ENCODE peak calls at places on chromosomes 4 and X, in four cellular contexts. O is epithelial cell of esophagus, K is endodermal cell, U is adipocyte. R is an unnamed sample.

GRCh38 chrX:36867143-36867542 is 141.0 kb upstream of the FAM47C start:
- DNase-seq in O (peak; percentile 29), K (no peak), U (peak; percentile 67), R (no peak)

GRCh38 chrX:50747471-50747900 is 66.5 kb downstream of the SHROOM4 start:
- DNase-seq in O (peak; percentile 37), K (peak; percentile 61), U (peak; percentile 61), R (no peak)

GRCh38 chr4:36281384-36282106 is at the start of gene DTHD1:
- DNase-seq in O (peak; percentile 93), K (no peak), U (no peak), R (no peak)

GRCh38 chr4:74109894-74110605 is 11.1 kb upstream of the CXCL2 start:
- DNase-seq in O (peak; percentile 88), K (no peak), U (peak; percentile 75), R (peak; percentile 95)

GRCh38 chrX:10199212-10199611 is 42.4 kb downstream of the CLCN4 start:
- DNase-seq in O (peak; percentile 10), K (no peak), U (no peak), R (no peak)

GRCh38 chr4:163164591-163164990 is 2.1 kb downstream of the NAF1 start:
- DNase-seq in O (peak; percentile 85), K (no peak), U (peak; percentile 25), R (no peak)

GRCh38 chr4:20288846-20289512 is 37.3 kb downstream of the SLIT2 start:
- DNase-seq in O (peak; percentile 74), K (no peak), U (no peak), R (no peak)

GRCh38 chrX:154444001-154444754 is at the start of gene FAM50A:
- DNase-seq in O (peak; percentile 40), K (peak; percentile 75), U (peak; percentile 89), R (no peak)

GRCh38 chrX:15301924-15302323 is 13.5 kb downstream of the ASB11 start:
- DNase-seq in O (peak; percentile 54), K (peak; percentile 46), U (peak; percentile 30), R (peak; percentile 13)

GRCh38 chr4:184745747-184746531 is 12.0 kb upstream of the CENPU start:
- DNase-seq in O (peak; percentile 81), K (peak; percentile 87), U (peak; percentile 94), R (no peak)

GRCh38 chr4:90030953-90031352 is 96.2 kb upstream of the CCSER1 start:
- DNase-seq in O (peak; percentile 40), K (peak; percentile 57), U (no peak), R (no peak)

GRCh38 chr4:5611656-5612187 is 96.6 kb downstream of the EVC2 start:
- DNase-seq in O (no peak), K (no peak), U (peak; percentile 65), R (no peak)

GRCh38 chr4:112747035-112747434 is 110.1 kb downstream of the LARP7 start:
- DNase-seq in O (peak; percentile 11), K (peak; percentile 59), U (no peak), R (no peak)

GRCh38 chrX:109952985-109953905 is 49.7 kb upstream of the TMEM164 start:
- DNase-seq in O (no peak), K (no peak), U (no peak), R (no peak)

GRCh38 chr4:94758141-94758699 is 465 bp downstream of the BMPR1B start:
- DNase-seq in O (peak; percentile 63), K (peak; percentile 89), U (peak; percentile 72), R (no peak)

GRCh38 chrX:109679820-109680219 is 53.2 kb downstream of the ACSL4 start:
- DNase-seq in O (no peak), K (no peak), U (no peak), R (no peak)

GRCh38 chr4:174425669-174426068 is 96.6 kb downstream of the HPGD start:
- DNase-seq in O (no peak), K (no peak), U (no peak), R (no peak)

GRCh38 chrX:154486396-154487207 is at the start of gene UBL4A:
- DNase-seq in O (peak; percentile 74), K (peak; percentile 75), U (peak; percentile 65), R (peak; percentile 4)

GRCh38 chrX:31266172-31267076 is 194.6 kb upstream of the FTHL17 start:
- DNase-seq in O (peak; percentile 53), K (peak; percentile 79), U (peak; percentile 69), R (no peak)

GRCh38 chrX:136684120-136684519 is 36.2 kb downstream of the CD40LG start:
- DNase-seq in O (no peak), K (no peak), U (no peak), R (no peak)

GRCh38 chr4:173522160-173522873 is 7.7 kb downstream of the HAND2 start:
- DNase-seq in O (peak; percentile 36), K (peak; percentile 85), U (peak; percentile 98), R (peak; percentile 81)

GRCh38 chr4:7018281-7018680 is 24.9 kb upstream of the TADA2B start:
- DNase-seq in O (no peak), K (no peak), U (no peak), R (no peak)

GRCh38 chrX:14064632-14065432 is 35.1 kb upstream of the GEMIN8 start:
- DNase-seq in O (peak; percentile 47), K (no peak), U (no peak), R (no peak)

GRCh38 chr4:72391281-72391680 is 177.7 kb downstream of the ADAMTS3 start:
- DNase-seq in O (no peak), K (no peak), U (no peak), R (no peak)

GRCh38 chr4:140976768-140977167 is 156.5 kb downstream of the RNF150 start:
- DNase-seq in O (no peak), K (no peak), U (no peak), R (no peak)

GRCh38 chrX:154308108-154308946 is 12.7 kb downstream of the TKTL1 start:
- DNase-seq in O (peak; percentile 45), K (peak; percentile 93), U (peak; percentile 60), R (no peak)

GRCh38 chr4:105541420-105541819 is 11.0 kb upstream of the ARHGEF38 start:
- DNase-seq in O (no peak), K (no peak), U (no peak), R (no peak)

GRCh38 chr4:183610033-183610432 is 49.0 kb downstream of the RWDD4 start:
- DNase-seq in O (no peak), K (no peak), U (no peak), R (no peak)

GRCh38 chrX:12767856-12768255 is 23.4 kb upstream of the PRPS2 start:
- DNase-seq in O (no peak), K (no peak), U (no peak), R (no peak)

GRCh38 chrX:48918303-48918643 is 551 bp downstream of the PIM2 start:
- DNase-seq in O (no peak), K (no peak), U (no peak), R (no peak)

GRCh38 chr4:95219109-95219508 is 329.7 kb downstream of the UNC5C start:
- DNase-seq in O (no peak), K (no peak), U (peak; percentile 3), R (peak; percentile 64)

GRCh38 chr4:123583043-123583442 is 186.4 kb downstream of the SPRY1 start:
- DNase-seq in O (peak; percentile 60), K (no peak), U (no peak), R (no peak)

GRCh38 chrX:39211501-39211900 is 410.2 kb downstream of the MID1IP1 start:
- DNase-seq in O (no peak), K (no peak), U (no peak), R (no peak)

GRCh38 chrX:53686151-53686885 is at the start of gene HUWE1:
- DNase-seq in O (peak; percentile 58), K (peak; percentile 94), U (peak; percentile 83), R (peak; percentile 22)

GRCh38 chr4:186149872-186150271 is 41.5 kb upstream of the CYP4V2 start:
- DNase-seq in O (peak; percentile 6), K (peak; percentile 96), U (no peak), R (no peak)

DNA sequence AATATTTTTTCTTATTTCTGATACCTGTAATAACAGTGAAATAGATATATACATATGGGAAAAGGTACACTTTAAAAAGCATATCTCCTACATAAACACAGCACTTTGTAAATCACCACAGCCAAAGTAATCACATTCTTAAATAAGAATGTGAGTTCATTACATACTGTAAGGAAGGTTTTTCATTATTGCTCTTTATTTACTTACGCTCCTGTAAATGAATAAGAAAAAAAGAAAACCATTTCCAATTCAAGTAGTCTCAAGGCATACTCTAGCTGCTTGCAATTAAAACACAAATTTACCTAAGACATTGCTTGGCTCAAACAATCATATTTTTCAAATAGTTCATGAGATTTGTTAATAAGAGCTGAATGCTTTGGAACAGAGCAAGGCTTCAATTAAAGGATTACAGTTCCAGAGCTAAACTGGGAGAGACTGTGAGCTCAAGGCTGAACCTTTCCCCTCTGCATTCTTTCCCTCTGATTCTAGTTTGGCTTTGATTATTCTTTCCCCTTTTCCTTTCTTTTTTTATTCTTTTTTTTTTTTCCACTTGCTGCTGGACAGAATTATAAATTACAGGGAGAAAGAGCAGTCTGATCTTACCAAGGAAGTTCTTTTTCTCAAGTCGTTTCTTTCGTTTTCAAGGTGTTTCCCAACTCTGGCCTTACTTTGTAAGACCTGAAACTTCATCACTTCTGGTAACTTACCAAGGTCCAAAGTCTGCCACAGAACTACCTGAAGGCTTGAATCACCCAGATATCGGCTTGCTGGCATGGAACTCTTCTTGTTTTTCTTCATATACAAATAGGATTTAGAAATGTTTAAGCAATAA is 278.3 kb downstream of the INPP4B start:
- DNase-seq in O (peak; percentile 38), K (no peak), U (peak; percentile 64), R (no peak)
- H3K4me3 ChIP-seq in O (no peak overlapping the region), K (no peak overlapping the region), U (peak overlapping the region; percentile 72), R (no peak overlapping the region)

GRCh38 chr4:30005995-30006394 is 714.2 kb upstream of the PCDH7 start:
- DNase-seq in O (no peak), K (no peak), U (no peak), R (no peak)
- H3K4me3 ChIP-seq in O (no peak overlapping the region), K (no peak overlapping the region), U (no peak overlapping the region), R (no peak overlapping the region)

GRCh38 chrX:19595036-19595435 is 79.7 kb upstream of the MAP3K15 start:
- DNase-seq in O (no peak), K (no peak), U (no peak), R (no peak)
- H3K4me3 ChIP-seq in O (no peak overlapping the region), K (no peak overlapping the region), U (no peak overlapping the region), R (no peak overlapping the region)

GRCh38 chrX:69538321-69538876 is 34.3 kb downstream of the NALF2 start:
- DNase-seq in O (peak; percentile 62), K (peak; percentile 86), U (peak; percentile 77), R (peak; percentile 2)
- H3K4me3 ChIP-seq in O (peak overlapping the region; percentile 36), K (no peak overlapping the region), U (peak overlapping the region; percentile 73), R (peak overlapping the region; percentile 39)

R was measured in skeletal muscle cell.